ENCODE peak calls at places on chromosomes 5 and 9, in six cellular contexts. One of them, this sample, is unnamed.

GRCh38 chr5:41346609-41347008 is 133.3 kb upstream of the C6 start:
- DNase-seq in H1: no peak
- DNase-seq in trophoblast cell: no peak
- DNase-seq in H9: no peak
- DNase-seq in mesenchymal stem cell: no peak
- DNase-seq in IMR-90: peak; percentile 49
- DNase-seq in this sample: no peak

GRCh38 chr5:9430306-9430705 is 115.6 kb downstream of the SEMA5A start:
- DNase-seq in H9: no peak
- DNase-seq in trophoblast cell: no peak
- DNase-seq in mesenchymal stem cell: no peak
- DNase-seq in IMR-90: no peak
- DNase-seq in H1: no peak
- DNase-seq in this sample: no peak

GRCh38 chr9:89885156-89885555 is 280.3 kb downstream of the GADD45G start:
- DNase-seq in trophoblast cell: no peak
- DNase-seq in mesenchymal stem cell: no peak
- DNase-seq in IMR-90: no peak
- DNase-seq in H9: peak; percentile 14
- DNase-seq in H1: no peak
- DNase-seq in this sample: no peak

GRCh38 chr9:135661801-135662560 is 1.1 kb upstream of the LCN9 start:
- DNase-seq in H1: no peak
- DNase-seq in IMR-90: no peak
- DNase-seq in trophoblast cell: no peak
- DNase-seq in H9: no peak
- DNase-seq in mesenchymal stem cell: no peak
- DNase-seq in this sample: no peak

GRCh38 chr9:35867538-35867937 is 2.7 kb downstream of the OR13J1 start:
- DNase-seq in IMR-90: no peak
- DNase-seq in H9: no peak
- DNase-seq in mesenchymal stem cell: no peak
- DNase-seq in trophoblast cell: no peak
- DNase-seq in H1: no peak
- DNase-seq in this sample: no peak

GRCh38 chr9:2718001-2718697 is 839 bp downstream of the KCNV2 start:
- DNase-seq in mesenchymal stem cell: no peak
- DNase-seq in IMR-90: no peak
- DNase-seq in H9: no peak
- DNase-seq in trophoblast cell: no peak
- DNase-seq in H1: no peak
- DNase-seq in this sample: no peak

GRCh38 chr9:69949396-69949795 is 94.3 kb upstream of the MAMDC2 start:
- DNase-seq in trophoblast cell: no peak
- DNase-seq in H9: no peak
- DNase-seq in H1: no peak
- DNase-seq in mesenchymal stem cell: peak; percentile 31
- DNase-seq in IMR-90: peak; percentile 47
- DNase-seq in this sample: no peak

GRCh38 chr5:27124590-27124989 is 86.2 kb upstream of the CDH9 start:
- DNase-seq in mesenchymal stem cell: peak; percentile 43
- DNase-seq in IMR-90: peak; percentile 1
- DNase-seq in H9: no peak
- DNase-seq in H1: no peak
- DNase-seq in trophoblast cell: no peak
- DNase-seq in this sample: no peak

GRCh38 chr5:118946138-118946537 is 42.2 kb downstream of the DTWD2 start:
- DNase-seq in trophoblast cell: no peak
- DNase-seq in H9: no peak
- DNase-seq in H1: no peak
- DNase-seq in mesenchymal stem cell: no peak
- DNase-seq in IMR-90: no peak
- DNase-seq in this sample: no peak

GRCh38 chr5:132095077-132095744 is 21.6 kb downstream of the CSF2 start:
- DNase-seq in IMR-90: no peak
- DNase-seq in H9: no peak
- DNase-seq in trophoblast cell: no peak
- DNase-seq in mesenchymal stem cell: peak; percentile 24
- DNase-seq in H1: no peak
- DNase-seq in this sample: no peak

GRCh38 chr5:45601424-45601823 is 94.8 kb downstream of the HCN1 start:
- DNase-seq in IMR-90: no peak
- DNase-seq in H1: no peak
- DNase-seq in trophoblast cell: no peak
- DNase-seq in H9: no peak
- DNase-seq in mesenchymal stem cell: no peak
- DNase-seq in this sample: no peak

GRCh38 chr5:113283558-113283957 is 151.2 kb downstream of the TSSK1B start:
- DNase-seq in IMR-90: no peak
- DNase-seq in H1: no peak
- DNase-seq in H9: no peak
- DNase-seq in trophoblast cell: no peak
- DNase-seq in mesenchymal stem cell: no peak
- DNase-seq in this sample: no peak

GRCh38 chr5:173924899-173925298 is 36.8 kb downstream of the CPEB4 start:
- DNase-seq in H9: no peak
- DNase-seq in trophoblast cell: no peak
- DNase-seq in IMR-90: no peak
- DNase-seq in mesenchymal stem cell: no peak
- DNase-seq in H1: no peak
- DNase-seq in this sample: no peak

GRCh38 chr5:88556415-88556814 is 287.8 kb upstream of the TMEM161B start:
- DNase-seq in H9: peak; percentile 37
- DNase-seq in IMR-90: no peak
- DNase-seq in mesenchymal stem cell: no peak
- DNase-seq in H1: no peak
- DNase-seq in trophoblast cell: no peak
- DNase-seq in this sample: no peak

GRCh38 chr5:55608595-55608994 is 73.8 kb upstream of the PLPP1 start:
- DNase-seq in trophoblast cell: no peak
- DNase-seq in H9: no peak
- DNase-seq in IMR-90: no peak
- DNase-seq in H1: no peak
- DNase-seq in mesenchymal stem cell: no peak
- DNase-seq in this sample: no peak

GRCh38 chr5:55613112-55613868 is 78.5 kb upstream of the PLPP1 start:
- DNase-seq in trophoblast cell: no peak
- DNase-seq in mesenchymal stem cell: no peak
- DNase-seq in H9: no peak
- DNase-seq in H1: no peak
- DNase-seq in IMR-90: no peak
- DNase-seq in this sample: no peak

GRCh38 chr5:55604611-55605067 is 69.9 kb upstream of the PLPP1 start:
- DNase-seq in H1: no peak
- DNase-seq in H9: no peak
- DNase-seq in IMR-90: peak; percentile 86
- DNase-seq in trophoblast cell: peak; percentile 58
- DNase-seq in mesenchymal stem cell: peak; percentile 76
- DNase-seq in this sample: no peak

GRCh38 chr5:55609413-55609812 is 74.6 kb upstream of the PLPP1 start:
- DNase-seq in mesenchymal stem cell: no peak
- DNase-seq in trophoblast cell: no peak
- DNase-seq in IMR-90: no peak
- DNase-seq in H1: no peak
- DNase-seq in H9: no peak
- DNase-seq in this sample: no peak

DNA sequence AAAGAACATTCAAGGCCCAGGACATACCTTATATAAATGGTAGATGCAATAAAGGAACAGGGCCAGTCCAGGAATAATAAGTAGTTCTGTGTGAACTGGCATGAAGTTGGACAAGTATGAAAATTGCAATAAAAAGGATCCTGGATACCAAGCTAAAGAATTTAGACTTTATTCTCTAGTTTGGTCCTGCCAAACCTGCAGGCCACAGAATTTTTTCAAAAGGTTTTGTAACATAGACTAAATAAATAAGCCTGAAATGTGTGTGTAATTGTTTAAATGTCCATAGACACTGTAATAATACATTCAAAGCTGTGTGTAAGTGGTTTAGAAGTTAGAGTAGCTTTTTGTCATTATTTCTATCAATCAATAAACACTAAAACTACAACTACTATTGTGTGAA is 75.8 kb upstream of the PLPP1 start:
- DNase-seq in trophoblast cell: no peak
- DNase-seq in H9: no peak
- DNase-seq in mesenchymal stem cell: no peak
- DNase-seq in IMR-90: no peak
- DNase-seq in H1: no peak
- DNase-seq in this sample: no peak
- H4K91ac ChIP-seq in trophoblast cell: no peak overlapping the region
- H4K91ac ChIP-seq in H9: no peak overlapping the region
- H4K91ac ChIP-seq in mesenchymal stem cell: no peak overlapping the region
- H4K91ac ChIP-seq in IMR-90: no peak overlapping the region
- H4K91ac ChIP-seq in H1: no peak overlapping the region
- H4K91ac ChIP-seq in this sample: no peak overlapping the region

DNA sequence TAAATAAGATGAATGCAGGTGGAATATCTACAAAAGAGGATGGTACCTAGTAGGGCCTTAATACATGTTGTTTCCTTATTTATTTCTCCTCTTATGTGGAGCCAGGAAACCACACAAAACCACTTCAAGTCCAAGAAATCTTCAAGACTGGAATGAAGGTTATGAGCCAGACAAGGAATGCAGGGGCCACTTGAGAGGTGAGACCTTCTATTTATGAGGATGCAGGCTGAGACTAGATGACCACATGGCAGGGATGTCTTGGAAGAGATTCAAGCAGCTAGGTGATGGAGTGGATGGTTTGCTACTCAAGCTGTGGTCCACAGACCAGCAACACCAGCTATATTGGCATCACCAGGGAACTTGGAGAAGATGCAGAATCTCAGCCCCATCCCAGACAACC is 92.2 kb downstream of the TNC start:
- DNase-seq in H9: no peak
- DNase-seq in IMR-90: no peak
- DNase-seq in trophoblast cell: no peak
- DNase-seq in H1: no peak
- DNase-seq in mesenchymal stem cell: no peak
- DNase-seq in this sample: no peak
- H4K91ac ChIP-seq in H9: no peak overlapping the region
- H4K91ac ChIP-seq in IMR-90: no peak overlapping the region
- H4K91ac ChIP-seq in trophoblast cell: peak overlapping the region; percentile 83
- H4K91ac ChIP-seq in H1: no peak overlapping the region
- H4K91ac ChIP-seq in mesenchymal stem cell: no peak overlapping the region
- H4K91ac ChIP-seq in this sample: no peak overlapping the region

DNA sequence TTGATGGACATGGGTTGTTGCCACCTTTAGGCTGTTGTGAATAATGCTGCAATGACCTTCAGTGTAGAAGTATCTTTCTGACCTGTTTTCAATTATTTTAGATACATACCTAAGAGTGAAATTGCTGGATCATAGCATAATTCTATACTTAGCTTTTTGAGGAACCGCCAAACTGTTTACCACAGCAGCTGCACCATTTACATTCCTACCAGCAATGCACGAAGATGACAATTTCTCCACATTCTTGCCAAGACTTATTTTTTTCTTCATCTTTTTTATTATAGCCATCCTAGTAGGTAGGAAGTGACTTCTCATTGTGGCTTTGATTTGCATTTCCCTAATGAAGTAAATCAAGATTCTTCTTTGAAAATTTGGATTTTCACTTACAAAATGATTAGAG is 36.5 kb upstream of the ASTN2 start:
- DNase-seq in H1: no peak
- DNase-seq in trophoblast cell: no peak
- DNase-seq in H9: no peak
- DNase-seq in mesenchymal stem cell: no peak
- DNase-seq in IMR-90: no peak
- DNase-seq in this sample: no peak
- H4K91ac ChIP-seq in H1: no peak overlapping the region
- H4K91ac ChIP-seq in trophoblast cell: no peak overlapping the region
- H4K91ac ChIP-seq in H9: no peak overlapping the region
- H4K91ac ChIP-seq in mesenchymal stem cell: no peak overlapping the region
- H4K91ac ChIP-seq in IMR-90: no peak overlapping the region
- H4K91ac ChIP-seq in this sample: no peak overlapping the region

DNA sequence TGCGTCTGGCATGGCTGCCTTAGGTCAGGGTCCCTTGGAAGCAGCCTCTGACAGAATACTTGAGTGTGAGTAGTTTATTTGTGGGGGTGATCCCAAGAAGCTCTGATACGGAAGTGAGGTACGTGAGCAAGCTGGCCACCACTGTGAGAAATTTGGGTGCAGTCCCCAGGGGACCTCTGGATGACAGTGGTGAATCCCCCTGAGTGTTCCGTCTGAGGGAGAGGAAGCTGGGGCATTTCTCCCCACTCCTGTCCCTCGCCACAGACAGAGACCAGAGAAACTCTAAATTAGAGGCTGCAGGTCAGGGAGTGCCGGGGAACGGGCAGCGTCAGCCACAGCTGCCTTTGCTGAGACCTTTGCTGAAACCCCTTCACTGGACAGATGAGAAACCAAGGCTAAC is 155.9 kb upstream of the COL5A1 start:
- DNase-seq in H9: no peak
- DNase-seq in IMR-90: no peak
- DNase-seq in trophoblast cell: no peak
- DNase-seq in mesenchymal stem cell: no peak
- DNase-seq in H1: no peak
- DNase-seq in this sample: no peak
- H4K91ac ChIP-seq in H9: no peak overlapping the region
- H4K91ac ChIP-seq in IMR-90: no peak overlapping the region
- H4K91ac ChIP-seq in trophoblast cell: no peak overlapping the region
- H4K91ac ChIP-seq in mesenchymal stem cell: no peak overlapping the region
- H4K91ac ChIP-seq in H1: no peak overlapping the region
- H4K91ac ChIP-seq in this sample: no peak overlapping the region

DNA sequence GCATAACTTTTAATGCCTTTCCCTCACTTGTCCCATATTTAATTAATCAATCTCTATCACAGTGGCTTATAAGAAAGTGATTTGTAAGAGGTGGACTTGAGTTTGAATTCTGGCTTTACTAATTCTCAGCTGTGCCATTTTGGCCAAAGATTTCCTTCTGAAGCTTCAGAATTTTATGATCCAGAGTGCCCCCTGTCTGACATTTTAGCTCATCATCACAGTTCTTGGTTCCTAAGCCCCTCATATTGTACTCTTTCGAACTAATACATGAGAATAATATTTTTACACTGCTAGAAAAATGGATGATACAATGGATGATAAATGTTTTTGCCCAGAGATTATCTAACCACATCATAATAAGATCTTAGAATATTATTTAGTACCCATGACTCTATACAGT is 1014.1 kb downstream of the PTPRD start:
- DNase-seq in H9: no peak
- DNase-seq in IMR-90: no peak
- DNase-seq in trophoblast cell: no peak
- DNase-seq in H1: no peak
- DNase-seq in mesenchymal stem cell: no peak
- DNase-seq in this sample: no peak
- H4K91ac ChIP-seq in H9: no peak overlapping the region
- H4K91ac ChIP-seq in IMR-90: no peak overlapping the region
- H4K91ac ChIP-seq in trophoblast cell: no peak overlapping the region
- H4K91ac ChIP-seq in H1: no peak overlapping the region
- H4K91ac ChIP-seq in mesenchymal stem cell: no peak overlapping the region
- H4K91ac ChIP-seq in this sample: no peak overlapping the region

GRCh38 chr5:32444946-32445758 is 612 bp upstream of the ZFR start:
- DNase-seq in H9: no peak
- DNase-seq in H1: no peak
- DNase-seq in trophoblast cell: no peak
- DNase-seq in mesenchymal stem cell: no peak
- DNase-seq in IMR-90: peak; percentile 4
- DNase-seq in this sample: peak; percentile 11
- H4K91ac ChIP-seq in H9: no peak overlapping the region
- H4K91ac ChIP-seq in H1: peak overlapping the region; percentile 49
- H4K91ac ChIP-seq in trophoblast cell: peak overlapping the region; percentile 30
- H4K91ac ChIP-seq in mesenchymal stem cell: peak overlapping the region; percentile 71
- H4K91ac ChIP-seq in IMR-90: peak overlapping the region; percentile 39
- H4K91ac ChIP-seq in this sample: no peak overlapping the region

GRCh38 chr5:137815202-137815990 is 52.3 kb upstream of the MYOT start:
- DNase-seq in trophoblast cell: no peak
- DNase-seq in mesenchymal stem cell: no peak
- DNase-seq in IMR-90: no peak
- DNase-seq in H1: no peak
- DNase-seq in H9: no peak
- DNase-seq in this sample: no peak
- H4K91ac ChIP-seq in trophoblast cell: no peak overlapping the region
- H4K91ac ChIP-seq in mesenchymal stem cell: no peak overlapping the region
- H4K91ac ChIP-seq in IMR-90: no peak overlapping the region
- H4K91ac ChIP-seq in H1: no peak overlapping the region
- H4K91ac ChIP-seq in H9: no peak overlapping the region
- H4K91ac ChIP-seq in this sample: no peak overlapping the region

This sample was measured in neuronal stem cell.